ENCODE peak calls at places on chromosomes 13 and 19, in six cellular contexts. P, J, R, X, V and M are unnamed samples.
A peak's percentile ranks its signal among the peaks of the same experiment; 100 is the strongest.

GRCh38 chr19:46748325-46749109 is 2.3 kb upstream of the STRN4 start:
- DNase-seq in J (peak; percentile 86), P (peak; percentile 78), X (no peak), R (peak; percentile 62), V (peak; percentile 88), M (peak; percentile 88)

GRCh38 chr19:7833225-7834156 is 3.5 kb downstream of the EVI5L start:
- DNase-seq in X (no peak), J (no peak), V (no peak), R (peak; percentile 62), P (peak; percentile 92), M (no peak)

GRCh38 chr13:30932481-30933333 is at the start of gene TEX26:
- DNase-seq in V (peak; percentile 83), R (peak; percentile 20), J (no peak), X (no peak), P (no peak), M (no peak)

GRCh38 chr13:109273326-109273751 is 513.0 kb downstream of the IRS2 start:
- DNase-seq in J (no peak), R (peak; percentile 27), V (no peak), X (no peak), P (no peak), M (peak; percentile 55)

GRCh38 chr13:110125613-110126272 is 181.2 kb downstream of the COL4A1 start:
- DNase-seq in V (no peak), J (no peak), P (no peak), R (peak; percentile 33), X (no peak), M (no peak)

GRCh38 chr19:43545981-43546380 is 13.0 kb downstream of the ZNF575 start:
- DNase-seq in V (no peak), J (no peak), R (no peak), X (no peak), P (no peak), M (no peak)

GRCh38 chr19:45786533-45786894 is 4.2 kb upstream of the DMPK start:
- DNase-seq in J (no peak), V (no peak), X (no peak), P (no peak), R (no peak), M (no peak)

GRCh38 chr13:37306778-37307544 is 201.5 kb upstream of the CSNK1A1L start:
- DNase-seq in V (no peak), P (no peak), X (no peak), R (peak; percentile 97), J (no peak), M (no peak)

GRCh38 chr19:6297202-6297601 is 17.4 kb upstream of the MLLT1 start:
- DNase-seq in P (no peak), V (no peak), X (no peak), J (no peak), R (no peak), M (no peak)

GRCh38 chr13:102878491-102878890 is 32.7 kb downstream of the ERCC5 start:
- DNase-seq in J (no peak), R (peak; percentile 67), P (no peak), V (no peak), X (no peak), M (no peak)